ENCODE peak calls at places on chromosome 3, in seven cellular contexts. One of them, this sample, is unnamed. For H3K27me3, the result is how much of the 10 kb centered on the place peaks cover.

GRCh38 chr3:51436998-51437639 is 46.0 kb downstream of the RBM15B start:
- DNase-seq in IMR-90: no peak
- DNase-seq in H9: no peak
- DNase-seq in neuronal stem cell: no peak
- DNase-seq in mesenchymal stem cell: no peak
- DNase-seq in H1: no peak
- DNase-seq in trophoblast cell: no peak
- DNase-seq in this sample: peak

GRCh38 chr3:20015525-20015924 is 3.5 kb upstream of the PP2D1 start:
- DNase-seq in IMR-90: no peak
- DNase-seq in H9: no peak
- DNase-seq in neuronal stem cell: no peak
- DNase-seq in mesenchymal stem cell: no peak
- DNase-seq in H1: no peak
- DNase-seq in trophoblast cell: no peak
- DNase-seq in this sample: no peak

GRCh38 chr3:156747046-156747445 is 72.7 kb downstream of the TIPARP start:
- DNase-seq in IMR-90: no peak
- DNase-seq in H9: no peak
- DNase-seq in neuronal stem cell: no peak
- DNase-seq in mesenchymal stem cell: no peak
- DNase-seq in H1: no peak
- DNase-seq in trophoblast cell: no peak
- DNase-seq in this sample: no peak

GRCh38 chr3:65348596-65348995 is 660.8 kb upstream of the ADAMTS9 start:
- DNase-seq in IMR-90: peak
- DNase-seq in H9: no peak
- DNase-seq in neuronal stem cell: no peak
- DNase-seq in mesenchymal stem cell: peak
- DNase-seq in H1: no peak
- DNase-seq in trophoblast cell: no peak
- DNase-seq in this sample: no peak

GRCh38 chr3:122245513-122246174 is 62.2 kb downstream of the CASR start:
- DNase-seq in IMR-90: peak
- DNase-seq in H9: no peak
- DNase-seq in neuronal stem cell: no peak
- DNase-seq in mesenchymal stem cell: peak
- DNase-seq in H1: no peak
- DNase-seq in trophoblast cell: peak
- DNase-seq in this sample: no peak

GRCh38 chr3:38583688-38584087 is 65.8 kb downstream of the SCN5A start:
- DNase-seq in IMR-90: no peak
- DNase-seq in H9: peak
- DNase-seq in neuronal stem cell: no peak
- DNase-seq in mesenchymal stem cell: no peak
- DNase-seq in H1: peak
- DNase-seq in trophoblast cell: no peak
- DNase-seq in this sample: no peak

GRCh38 chr3:139312959-139313358 is 30.9 kb upstream of the MRPS22 start:
- DNase-seq in IMR-90: peak
- DNase-seq in H9: no peak
- DNase-seq in neuronal stem cell: no peak
- DNase-seq in mesenchymal stem cell: peak
- DNase-seq in H1: no peak
- DNase-seq in trophoblast cell: peak
- DNase-seq in this sample: peak

GRCh38 chr3:25120666-25121065 is 307.4 kb upstream of the RARB start:
- DNase-seq in IMR-90: no peak
- DNase-seq in H9: no peak
- DNase-seq in neuronal stem cell: no peak
- DNase-seq in mesenchymal stem cell: no peak
- DNase-seq in H1: no peak
- DNase-seq in trophoblast cell: no peak
- DNase-seq in this sample: no peak

GRCh38 chr3:154324919-154325318 is 632 bp upstream of the DHX36 start:
- DNase-seq in IMR-90: no peak
- DNase-seq in H9: no peak
- DNase-seq in neuronal stem cell: no peak
- DNase-seq in mesenchymal stem cell: peak
- DNase-seq in H1: no peak
- DNase-seq in trophoblast cell: no peak
- DNase-seq in this sample: no peak

GRCh38 chr3:20079621-20080020 is 39.4 kb downstream of the KAT2B start:
- DNase-seq in IMR-90: no peak
- DNase-seq in H9: no peak
- DNase-seq in neuronal stem cell: no peak
- DNase-seq in mesenchymal stem cell: no peak
- DNase-seq in H1: no peak
- DNase-seq in trophoblast cell: no peak
- DNase-seq in this sample: no peak

DNA sequence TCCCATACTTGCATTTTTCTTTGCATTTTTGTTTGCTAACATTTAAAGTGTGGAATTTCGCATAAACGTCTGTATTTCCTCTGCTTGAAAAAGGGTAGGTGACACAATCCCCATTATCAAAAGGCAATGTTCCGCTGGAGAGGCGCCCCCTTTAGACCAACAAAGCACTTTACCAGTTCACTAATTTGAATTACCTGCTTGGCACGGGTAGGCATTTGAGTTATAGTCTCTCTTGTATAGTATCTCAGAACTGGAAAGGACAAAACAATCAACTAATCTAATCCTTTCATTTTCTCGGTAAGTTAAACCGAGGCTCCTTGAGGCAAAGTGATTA is 775 bp upstream of the CCDC39 start:
- DNase-seq in IMR-90: peak
- DNase-seq in H9: peak
- DNase-seq in neuronal stem cell: no peak
- DNase-seq in mesenchymal stem cell: no peak
- DNase-seq in H1: no peak
- DNase-seq in trophoblast cell: no peak
- DNase-seq in this sample: peak
- H3K27me3 ChIP-seq in IMR-90: under half
- H3K27me3 ChIP-seq in H9: under half
- H3K27me3 ChIP-seq in neuronal stem cell: under half
- H3K27me3 ChIP-seq in mesenchymal stem cell: under half
- H3K27me3 ChIP-seq in H1: under half
- H3K27me3 ChIP-seq in trophoblast cell: under half
- H3K27me3 ChIP-seq in this sample: under half

DNA sequence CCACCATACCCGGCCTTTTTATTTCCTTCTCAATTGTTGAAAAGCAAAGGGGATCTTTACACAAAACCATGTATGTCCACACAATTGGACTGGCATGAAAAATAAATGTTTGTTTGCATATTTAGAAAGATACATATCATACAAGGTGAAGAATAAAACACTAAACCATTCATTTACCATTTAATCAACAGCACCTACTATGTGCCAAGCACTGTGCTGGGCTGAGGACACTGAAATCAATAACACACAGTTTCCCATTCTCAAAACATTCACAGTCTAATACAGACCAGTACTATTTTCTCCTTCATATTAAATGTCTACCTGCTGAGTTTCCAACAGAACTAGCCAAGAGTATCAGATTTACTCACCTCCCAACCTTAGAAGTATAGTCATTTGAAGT is 84.7 kb downstream of the IGF2BP2 start:
- DNase-seq in IMR-90: no peak
- DNase-seq in H9: no peak
- DNase-seq in neuronal stem cell: no peak
- DNase-seq in mesenchymal stem cell: no peak
- DNase-seq in H1: no peak
- DNase-seq in trophoblast cell: no peak
- DNase-seq in this sample: no peak
- H4K8ac ChIP-seq in IMR-90: no peak
- H4K8ac ChIP-seq in H9: no peak
- H4K8ac ChIP-seq in neuronal stem cell: no peak
- H4K8ac ChIP-seq in mesenchymal stem cell: no peak
- H4K8ac ChIP-seq in H1: no peak
- H4K8ac ChIP-seq in trophoblast cell: no peak
- H4K8ac ChIP-seq in this sample: no peak

DNA sequence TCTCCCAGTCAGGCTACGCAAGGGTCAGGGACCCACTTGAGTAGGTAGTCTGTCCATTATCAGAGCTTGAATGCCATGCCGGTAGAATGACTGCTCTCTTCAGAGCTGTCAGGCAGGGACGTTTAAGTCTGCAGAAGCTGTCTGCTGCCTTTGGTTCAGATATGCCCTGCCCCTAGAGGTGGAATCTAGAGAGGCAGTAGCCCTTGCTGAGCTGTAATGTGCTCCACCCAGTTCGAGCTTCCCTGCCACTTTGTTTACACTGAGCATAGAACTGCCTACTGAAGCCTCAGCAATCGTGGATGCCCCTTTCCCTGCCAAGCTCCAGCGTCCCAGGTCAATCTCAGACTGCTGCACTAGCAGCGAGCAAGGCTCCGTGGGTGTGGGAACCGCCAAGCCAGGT is 57.5 kb upstream of the SETMAR start:
- DNase-seq in IMR-90: no peak
- DNase-seq in H9: peak
- DNase-seq in neuronal stem cell: no peak
- DNase-seq in mesenchymal stem cell: no peak
- DNase-seq in H1: peak
- DNase-seq in trophoblast cell: no peak
- DNase-seq in this sample: peak
- H3K4me2 ChIP-seq in IMR-90: no peak
- H3K4me2 ChIP-seq in H9: no peak
- H3K4me2 ChIP-seq in neuronal stem cell: no peak
- H3K4me2 ChIP-seq in mesenchymal stem cell: no peak
- H3K4me2 ChIP-seq in H1: no peak
- H3K4me2 ChIP-seq in trophoblast cell: no peak
- H3K4me2 ChIP-seq in this sample: no peak

DNA sequence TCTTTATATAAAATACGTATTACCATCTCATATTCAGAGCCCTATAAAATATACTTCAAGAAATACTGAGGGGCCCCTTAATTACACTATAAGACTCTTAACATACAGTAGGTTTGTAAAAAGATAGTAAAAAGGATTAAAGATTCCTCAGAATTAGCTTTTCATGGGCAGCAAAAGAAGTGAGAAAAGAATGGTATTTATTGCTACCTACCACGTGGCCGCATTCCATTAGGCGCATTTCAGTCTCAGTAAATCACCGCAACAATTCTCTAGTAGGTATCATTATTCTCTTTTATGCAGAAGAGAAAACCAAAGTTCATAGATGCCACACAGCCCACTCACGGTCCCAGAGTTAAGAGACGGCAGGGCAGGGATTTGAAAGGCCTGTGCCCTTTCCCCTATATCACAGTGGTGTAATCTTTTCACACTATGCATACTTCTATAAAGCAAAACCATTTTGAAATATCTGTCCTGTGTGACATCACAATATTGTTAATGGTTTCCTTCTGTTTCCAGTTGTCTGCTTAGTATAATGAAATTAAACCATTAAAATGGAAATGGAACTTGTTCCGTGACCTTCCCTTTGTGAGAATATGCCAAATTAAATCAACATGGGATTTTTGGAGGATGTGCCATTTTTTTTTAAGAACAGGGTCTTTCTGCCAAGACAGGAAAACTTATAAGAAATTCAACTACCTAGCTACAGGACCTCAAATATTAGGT is 1072.2 kb downstream of the FHIT start:
- DNase-seq in IMR-90: no peak
- DNase-seq in H9: no peak
- DNase-seq in neuronal stem cell: no peak
- DNase-seq in mesenchymal stem cell: no peak
- DNase-seq in H1: no peak
- DNase-seq in trophoblast cell: peak
- DNase-seq in this sample: peak
- H3K27me3 ChIP-seq in IMR-90: under half
- H3K27me3 ChIP-seq in H9: under half
- H3K27me3 ChIP-seq in neuronal stem cell: under half
- H3K27me3 ChIP-seq in mesenchymal stem cell: under half
- H3K27me3 ChIP-seq in H1: under half
- H3K27me3 ChIP-seq in trophoblast cell: under half
- H3K27me3 ChIP-seq in this sample: under half

GRCh38 chr3:170387952-170388351 is 30.4 kb downstream of the SKIL start:
- DNase-seq in IMR-90: peak
- DNase-seq in H9: no peak
- DNase-seq in neuronal stem cell: no peak
- DNase-seq in mesenchymal stem cell: peak
- DNase-seq in H1: no peak
- DNase-seq in trophoblast cell: peak
- DNase-seq in this sample: no peak

GRCh38 chr3:170386468-170386867 is 29.0 kb downstream of the SKIL start:
- DNase-seq in IMR-90: no peak
- DNase-seq in H9: no peak
- DNase-seq in neuronal stem cell: no peak
- DNase-seq in mesenchymal stem cell: no peak
- DNase-seq in H1: no peak
- DNase-seq in trophoblast cell: no peak
- DNase-seq in this sample: no peak

GRCh38 chr3:170391108-170391507 is 27.6 kb upstream of the CLDN11 start:
- DNase-seq in IMR-90: no peak
- DNase-seq in H9: no peak
- DNase-seq in neuronal stem cell: no peak
- DNase-seq in mesenchymal stem cell: no peak
- DNase-seq in H1: no peak
- DNase-seq in trophoblast cell: no peak
- DNase-seq in this sample: no peak
- H4K8ac ChIP-seq in IMR-90: no peak
- H4K8ac ChIP-seq in H9: no peak
- H4K8ac ChIP-seq in neuronal stem cell: no peak
- H4K8ac ChIP-seq in mesenchymal stem cell: no peak
- H4K8ac ChIP-seq in H1: no peak
- H4K8ac ChIP-seq in trophoblast cell: no peak
- H4K8ac ChIP-seq in this sample: no peak

GRCh38 chr3:16174976-16175901 is 759 bp downstream of the GALNT15 start:
- DNase-seq in IMR-90: no peak
- DNase-seq in H9: peak
- DNase-seq in neuronal stem cell: no peak
- DNase-seq in mesenchymal stem cell: no peak
- DNase-seq in H1: no peak
- DNase-seq in trophoblast cell: no peak
- DNase-seq in this sample: no peak
- H3K4me2 ChIP-seq in IMR-90: peak
- H3K4me2 ChIP-seq in H9: no peak
- H3K4me2 ChIP-seq in neuronal stem cell: no peak
- H3K4me2 ChIP-seq in mesenchymal stem cell: no peak
- H3K4me2 ChIP-seq in H1: no peak
- H3K4me2 ChIP-seq in trophoblast cell: no peak
- H3K4me2 ChIP-seq in this sample: no peak